ENCODE peak calls at places on chromosomes 7 and 10, in nine cellular contexts. One of them, this sample, is unnamed.

GRCh38 chr10:48551796-48552591 is 52.9 kb downstream of the ARHGAP22 start:
- DNase-seq in H54: peak; percentile 53
- DNase-seq in HCEC 1CT: peak; percentile 34
- DNase-seq in progenitor cell of endocrine pancreas: no peak
- DNase-seq in activated naive CD4-positive, alpha-beta T cell treated with anti-CD3 and anti-CD28 coated beads for 36 hours: peak; percentile 36
- DNase-seq in T1000: no peak
- DNase-seq in foreskin fibroblast: peak; percentile 69
- DNase-seq in lower leg skin: peak; percentile 75
- DNase-seq in ureter: no peak
- DNase-seq in this sample: peak; percentile 1

GRCh38 chr10:95818663-95819062 is 62.7 kb downstream of the ENTPD1 start:
- DNase-seq in ureter: no peak
- DNase-seq in progenitor cell of endocrine pancreas: no peak
- DNase-seq in activated naive CD4-positive, alpha-beta T cell treated with anti-CD3 and anti-CD28 coated beads for 36 hours: no peak
- DNase-seq in foreskin fibroblast: peak; percentile 82
- DNase-seq in H54: no peak
- DNase-seq in T1000: no peak
- DNase-seq in lower leg skin: no peak
- DNase-seq in HCEC 1CT: peak; percentile 72
- DNase-seq in this sample: no peak

GRCh38 chr10:87622290-87623004 is 37.2 kb upstream of the PAPSS2 start:
- DNase-seq in T1000: no peak
- DNase-seq in activated naive CD4-positive, alpha-beta T cell treated with anti-CD3 and anti-CD28 coated beads for 36 hours: no peak
- DNase-seq in ureter: no peak
- DNase-seq in HCEC 1CT: no peak
- DNase-seq in progenitor cell of endocrine pancreas: no peak
- DNase-seq in foreskin fibroblast: no peak
- DNase-seq in H54: no peak
- DNase-seq in lower leg skin: no peak
- DNase-seq in this sample: no peak

GRCh38 chr10:20552382-20552781 is 344.7 kb downstream of the NEBL start:
- DNase-seq in lower leg skin: no peak
- DNase-seq in ureter: no peak
- DNase-seq in activated naive CD4-positive, alpha-beta T cell treated with anti-CD3 and anti-CD28 coated beads for 36 hours: no peak
- DNase-seq in H54: no peak
- DNase-seq in progenitor cell of endocrine pancreas: no peak
- DNase-seq in foreskin fibroblast: no peak
- DNase-seq in T1000: no peak
- DNase-seq in HCEC 1CT: no peak
- DNase-seq in this sample: no peak

GRCh38 chr10:132712291-132712690 is 73.7 kb downstream of the NKX6-2 start:
- DNase-seq in activated naive CD4-positive, alpha-beta T cell treated with anti-CD3 and anti-CD28 coated beads for 36 hours: no peak
- DNase-seq in H54: no peak
- DNase-seq in T1000: no peak
- DNase-seq in ureter: no peak
- DNase-seq in lower leg skin: peak; percentile 42
- DNase-seq in progenitor cell of endocrine pancreas: no peak
- DNase-seq in foreskin fibroblast: no peak
- DNase-seq in HCEC 1CT: no peak
- DNase-seq in this sample: no peak

GRCh38 chr10:109239371-109239770 is 683.9 kb downstream of the XPNPEP1 start:
- DNase-seq in ureter: no peak
- DNase-seq in activated naive CD4-positive, alpha-beta T cell treated with anti-CD3 and anti-CD28 coated beads for 36 hours: no peak
- DNase-seq in lower leg skin: no peak
- DNase-seq in foreskin fibroblast: no peak
- DNase-seq in T1000: no peak
- DNase-seq in progenitor cell of endocrine pancreas: no peak
- DNase-seq in H54: no peak
- DNase-seq in HCEC 1CT: no peak
- DNase-seq in this sample: no peak

GRCh38 chr7:2225336-2225735 is 7.4 kb downstream of the MAD1L1 start:
- DNase-seq in progenitor cell of endocrine pancreas: no peak
- DNase-seq in ureter: no peak
- DNase-seq in T1000: no peak
- DNase-seq in activated naive CD4-positive, alpha-beta T cell treated with anti-CD3 and anti-CD28 coated beads for 36 hours: no peak
- DNase-seq in H54: no peak
- DNase-seq in lower leg skin: no peak
- DNase-seq in HCEC 1CT: no peak
- DNase-seq in foreskin fibroblast: no peak
- DNase-seq in this sample: no peak

GRCh38 chr10:69057951-69058297 is 30.0 kb upstream of the SRGN start:
- DNase-seq in lower leg skin: no peak
- DNase-seq in H54: peak; percentile 80
- DNase-seq in activated naive CD4-positive, alpha-beta T cell treated with anti-CD3 and anti-CD28 coated beads for 36 hours: no peak
- DNase-seq in T1000: peak; percentile 47
- DNase-seq in HCEC 1CT: peak; percentile 62
- DNase-seq in ureter: no peak
- DNase-seq in progenitor cell of endocrine pancreas: no peak
- DNase-seq in foreskin fibroblast: peak; percentile 24
- DNase-seq in this sample: peak; percentile 78

This sample was measured in HS-27A.